ENCODE peak calls at places on chromosomes 4 and X, in nine cellular contexts. One of them, this sample, is unnamed.
A peak's percentile ranks its signal among the peaks of the same experiment; 100 is the strongest.

GRCh38 chr4:145132521-145133098 is 34.5 kb downstream of the ABCE1 start:
- DNase-seq in mesothelial cell of epicardium: no peak
- DNase-seq in osteocyte: no peak
- DNase-seq in HepG2: no peak
- DNase-seq in progenitor cell of endocrine pancreas: no peak
- DNase-seq in psoas muscle: no peak
- DNase-seq in GM20000: peak; percentile 39
- DNase-seq in GM12878: peak; percentile 53
- DNase-seq in uterus: no peak
- DNase-seq in this sample: no peak

GRCh38 chrX:73448379-73448778 is 1.5 kb downstream of the CDX4 start:
- DNase-seq in uterus: no peak
- DNase-seq in psoas muscle: no peak
- DNase-seq in GM12878: no peak
- DNase-seq in mesothelial cell of epicardium: no peak
- DNase-seq in progenitor cell of endocrine pancreas: no peak
- DNase-seq in HepG2: no peak
- DNase-seq in osteocyte: no peak
- DNase-seq in GM20000: no peak
- DNase-seq in this sample: no peak

GRCh38 chrX:116232833-116233232 is 62.3 kb downstream of the AGTR2 start:
- DNase-seq in GM12878: no peak
- DNase-seq in progenitor cell of endocrine pancreas: no peak
- DNase-seq in uterus: no peak
- DNase-seq in GM20000: no peak
- DNase-seq in osteocyte: no peak
- DNase-seq in psoas muscle: no peak
- DNase-seq in HepG2: no peak
- DNase-seq in mesothelial cell of epicardium: no peak
- DNase-seq in this sample: no peak

GRCh38 chr4:159366966-159367365 is 264.1 kb downstream of the RAPGEF2 start:
- DNase-seq in uterus: no peak
- DNase-seq in GM20000: no peak
- DNase-seq in HepG2: peak; percentile 67
- DNase-seq in osteocyte: no peak
- DNase-seq in progenitor cell of endocrine pancreas: no peak
- DNase-seq in psoas muscle: no peak
- DNase-seq in mesothelial cell of epicardium: no peak
- DNase-seq in GM12878: no peak
- DNase-seq in this sample: no peak

GRCh38 chr4:179415842-179416223 is 1973.6 kb upstream of the AGA start:
- DNase-seq in uterus: no peak
- DNase-seq in mesothelial cell of epicardium: no peak
- DNase-seq in progenitor cell of endocrine pancreas: no peak
- DNase-seq in psoas muscle: no peak
- DNase-seq in HepG2: no peak
- DNase-seq in GM20000: no peak
- DNase-seq in GM12878: no peak
- DNase-seq in osteocyte: no peak
- DNase-seq in this sample: no peak

GRCh38 chr4:186953601-186954260 is 230.1 kb upstream of the FAT1 start:
- DNase-seq in psoas muscle: peak; percentile 75
- DNase-seq in GM20000: no peak
- DNase-seq in uterus: no peak
- DNase-seq in progenitor cell of endocrine pancreas: no peak
- DNase-seq in osteocyte: no peak
- DNase-seq in mesothelial cell of epicardium: no peak
- DNase-seq in GM12878: no peak
- DNase-seq in HepG2: no peak
- DNase-seq in this sample: no peak

GRCh38 chr4:88276952-88277710 is 7.2 kb downstream of the PPM1K start:
- DNase-seq in mesothelial cell of epicardium: no peak
- DNase-seq in osteocyte: no peak
- DNase-seq in GM12878: no peak
- DNase-seq in HepG2: no peak
- DNase-seq in progenitor cell of endocrine pancreas: no peak
- DNase-seq in psoas muscle: no peak
- DNase-seq in GM20000: no peak
- DNase-seq in uterus: no peak
- DNase-seq in this sample: no peak

GRCh38 chr4:56803473-56803872 is 18.0 kb downstream of the SPINK2 start:
- DNase-seq in uterus: no peak
- DNase-seq in progenitor cell of endocrine pancreas: no peak
- DNase-seq in GM12878: peak; percentile 67
- DNase-seq in GM20000: no peak
- DNase-seq in psoas muscle: no peak
- DNase-seq in osteocyte: no peak
- DNase-seq in mesothelial cell of epicardium: no peak
- DNase-seq in HepG2: no peak
- DNase-seq in this sample: no peak

GRCh38 chrX:69277961-69278795 is 112.9 kb upstream of the PJA1 start:
- DNase-seq in HepG2: no peak
- DNase-seq in GM20000: no peak
- DNase-seq in GM12878: no peak
- DNase-seq in osteocyte: no peak
- DNase-seq in psoas muscle: no peak
- DNase-seq in progenitor cell of endocrine pancreas: peak; percentile 16
- DNase-seq in uterus: no peak
- DNase-seq in mesothelial cell of epicardium: no peak
- DNase-seq in this sample: no peak

GRCh38 chr4:997375-998071 is 4.3 kb upstream of the SLC26A1 start:
- DNase-seq in GM20000: no peak
- DNase-seq in psoas muscle: no peak
- DNase-seq in uterus: no peak
- DNase-seq in mesothelial cell of epicardium: no peak
- DNase-seq in HepG2: no peak
- DNase-seq in GM12878: no peak
- DNase-seq in osteocyte: no peak
- DNase-seq in progenitor cell of endocrine pancreas: no peak
- DNase-seq in this sample: no peak

GRCh38 chr4:8403173-8403753 is 37.3 kb downstream of the ACOX3 start:
- DNase-seq in HepG2: peak; percentile 48
- DNase-seq in osteocyte: peak; percentile 93
- DNase-seq in progenitor cell of endocrine pancreas: peak; percentile 74
- DNase-seq in psoas muscle: peak; percentile 92
- DNase-seq in GM20000: peak; percentile 79
- DNase-seq in uterus: peak; percentile 85
- DNase-seq in mesothelial cell of epicardium: peak; percentile 81
- DNase-seq in GM12878: no peak
- DNase-seq in this sample: peak; percentile 40

GRCh38 chr4:69610484-69610883 is 29.0 kb downstream of the UGT2A2 start:
- DNase-seq in GM20000: no peak
- DNase-seq in HepG2: no peak
- DNase-seq in progenitor cell of endocrine pancreas: no peak
- DNase-seq in psoas muscle: no peak
- DNase-seq in osteocyte: no peak
- DNase-seq in GM12878: no peak
- DNase-seq in mesothelial cell of epicardium: no peak
- DNase-seq in uterus: no peak
- DNase-seq in this sample: no peak
- TF ChIP-seq CTCF in GM20000: no peak
- TF ChIP-seq CTCF in HepG2: no peak
- TF ChIP-seq CTCF in progenitor cell of endocrine pancreas: no peak
- TF ChIP-seq CTCF in psoas muscle: no peak
- TF ChIP-seq CTCF in osteocyte: no peak
- TF ChIP-seq CTCF in GM12878: no peak
- TF ChIP-seq CTCF in mesothelial cell of epicardium: no peak
- TF ChIP-seq CTCF in uterus: no peak
- TF ChIP-seq CTCF in this sample: no peak

GRCh38 chr4:85823295-85823694 is 348.3 kb downstream of the ARHGAP24 start:
- DNase-seq in uterus: no peak
- DNase-seq in mesothelial cell of epicardium: no peak
- DNase-seq in GM12878: no peak
- DNase-seq in GM20000: no peak
- DNase-seq in progenitor cell of endocrine pancreas: no peak
- DNase-seq in osteocyte: no peak
- DNase-seq in HepG2: no peak
- DNase-seq in psoas muscle: no peak
- DNase-seq in this sample: no peak

GRCh38 chr4:85824166-85824945 is 349.4 kb downstream of the ARHGAP24 start:
- DNase-seq in mesothelial cell of epicardium: no peak
- DNase-seq in progenitor cell of endocrine pancreas: no peak
- DNase-seq in osteocyte: no peak
- DNase-seq in GM20000: no peak
- DNase-seq in uterus: no peak
- DNase-seq in GM12878: no peak
- DNase-seq in psoas muscle: no peak
- DNase-seq in HepG2: no peak
- DNase-seq in this sample: no peak

GRCh38 chr4:85828295-85828910 is 353.5 kb downstream of the ARHGAP24 start:
- DNase-seq in osteocyte: no peak
- DNase-seq in GM12878: no peak
- DNase-seq in psoas muscle: no peak
- DNase-seq in HepG2: no peak
- DNase-seq in mesothelial cell of epicardium: no peak
- DNase-seq in uterus: no peak
- DNase-seq in progenitor cell of endocrine pancreas: no peak
- DNase-seq in GM20000: no peak
- DNase-seq in this sample: no peak

GRCh38 chr4:85829276-85830051 is 354.5 kb downstream of the ARHGAP24 start:
- DNase-seq in osteocyte: no peak
- DNase-seq in uterus: no peak
- DNase-seq in HepG2: no peak
- DNase-seq in psoas muscle: no peak
- DNase-seq in GM12878: no peak
- DNase-seq in mesothelial cell of epicardium: no peak
- DNase-seq in GM20000: no peak
- DNase-seq in progenitor cell of endocrine pancreas: no peak
- DNase-seq in this sample: no peak

DNA sequence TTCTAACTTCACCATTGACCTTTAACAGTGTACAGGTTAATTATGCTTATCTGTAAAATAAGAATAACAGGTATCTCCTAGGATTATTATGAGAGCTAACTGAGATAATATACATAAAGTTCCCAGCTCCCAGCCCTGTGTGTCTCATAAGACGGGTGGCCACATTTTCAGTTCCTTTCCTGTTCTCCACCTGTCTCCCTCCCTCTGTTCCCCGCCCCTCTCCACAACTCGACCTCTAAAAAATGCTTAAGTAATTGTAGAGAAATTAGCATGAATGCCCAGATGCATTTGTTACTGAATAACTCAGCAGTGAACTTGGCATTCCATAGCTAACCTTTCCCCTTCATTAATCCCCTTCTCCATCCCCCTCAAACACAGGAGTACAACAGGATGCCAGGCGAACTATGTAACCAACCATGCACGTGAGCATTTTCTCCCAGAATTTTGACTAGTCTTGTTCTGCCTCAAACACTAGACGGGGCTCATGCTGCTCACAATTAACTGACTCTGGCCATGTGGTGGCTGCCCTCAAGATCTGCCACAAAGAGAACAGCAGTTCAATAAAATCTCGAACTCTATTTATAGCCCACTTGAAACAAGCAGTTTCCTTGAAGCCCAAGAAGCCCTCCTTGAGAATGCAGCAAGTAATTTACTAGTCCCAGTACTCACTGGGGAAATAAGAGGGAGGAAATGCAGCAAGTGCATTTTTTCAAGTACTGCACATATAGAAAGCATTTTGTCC is 351.2 kb downstream of the ARHGAP24 start:
- DNase-seq in GM12878: no peak
- DNase-seq in uterus: no peak
- DNase-seq in osteocyte: no peak
- DNase-seq in mesothelial cell of epicardium: no peak
- DNase-seq in psoas muscle: no peak
- DNase-seq in progenitor cell of endocrine pancreas: peak; percentile 36
- DNase-seq in HepG2: peak; percentile 35
- DNase-seq in GM20000: no peak
- DNase-seq in this sample: no peak
- TF ChIP-seq CTCF in GM12878: no peak
- TF ChIP-seq CTCF in uterus: no peak
- TF ChIP-seq CTCF in osteocyte: peak; percentile 58
- TF ChIP-seq CTCF in mesothelial cell of epicardium: no peak
- TF ChIP-seq CTCF in psoas muscle: no peak
- TF ChIP-seq CTCF in progenitor cell of endocrine pancreas: peak; percentile 47
- TF ChIP-seq CTCF in HepG2: no peak
- TF ChIP-seq CTCF in GM20000: no peak
- TF ChIP-seq CTCF in this sample: no peak

DNA sequence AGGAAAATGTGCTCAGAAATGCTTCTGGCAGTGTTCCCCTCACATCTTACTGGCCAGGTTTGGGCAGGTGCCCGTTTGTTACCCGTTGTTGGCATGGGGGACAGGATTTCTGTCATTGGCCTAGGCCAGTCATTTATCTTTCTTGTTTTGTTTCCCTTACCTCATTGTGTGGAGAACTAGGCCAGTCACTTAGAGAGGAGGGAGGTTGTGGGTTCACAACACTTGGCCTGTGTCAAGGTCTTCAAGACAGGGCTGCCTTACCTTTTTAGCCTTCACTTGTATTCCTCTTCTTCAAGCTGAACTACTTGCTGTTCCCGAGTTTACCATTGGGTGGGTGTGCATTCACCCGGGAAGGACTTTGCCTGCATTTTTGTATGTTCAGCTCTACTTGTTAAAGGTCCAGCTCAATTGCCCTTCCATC is 17.7 kb downstream of the SNX25 start:
- DNase-seq in osteocyte: no peak
- DNase-seq in GM12878: no peak
- DNase-seq in GM20000: no peak
- DNase-seq in mesothelial cell of epicardium: no peak
- DNase-seq in uterus: no peak
- DNase-seq in psoas muscle: no peak
- DNase-seq in progenitor cell of endocrine pancreas: no peak
- DNase-seq in HepG2: peak; percentile 29
- DNase-seq in this sample: no peak
- TF ChIP-seq CTCF in osteocyte: peak; percentile 24
- TF ChIP-seq CTCF in GM12878: no peak
- TF ChIP-seq CTCF in GM20000: no peak
- TF ChIP-seq CTCF in mesothelial cell of epicardium: no peak
- TF ChIP-seq CTCF in uterus: no peak
- TF ChIP-seq CTCF in psoas muscle: no peak
- TF ChIP-seq CTCF in progenitor cell of endocrine pancreas: no peak
- TF ChIP-seq CTCF in HepG2: peak; percentile 57
- TF ChIP-seq CTCF in this sample: no peak

GRCh38 chrX:22534643-22535042 is 261.9 kb downstream of the CBLL2 start:
- DNase-seq in HepG2: no peak
- DNase-seq in GM20000: no peak
- DNase-seq in uterus: peak; percentile 34
- DNase-seq in mesothelial cell of epicardium: no peak
- DNase-seq in psoas muscle: peak; percentile 51
- DNase-seq in GM12878: no peak
- DNase-seq in progenitor cell of endocrine pancreas: no peak
- DNase-seq in osteocyte: no peak
- DNase-seq in this sample: no peak

GRCh38 chrX:22538581-22538980 is 265.9 kb downstream of the CBLL2 start:
- DNase-seq in mesothelial cell of epicardium: no peak
- DNase-seq in GM20000: no peak
- DNase-seq in osteocyte: no peak
- DNase-seq in psoas muscle: no peak
- DNase-seq in GM12878: no peak
- DNase-seq in uterus: no peak
- DNase-seq in progenitor cell of endocrine pancreas: no peak
- DNase-seq in HepG2: no peak
- DNase-seq in this sample: no peak

DNA sequence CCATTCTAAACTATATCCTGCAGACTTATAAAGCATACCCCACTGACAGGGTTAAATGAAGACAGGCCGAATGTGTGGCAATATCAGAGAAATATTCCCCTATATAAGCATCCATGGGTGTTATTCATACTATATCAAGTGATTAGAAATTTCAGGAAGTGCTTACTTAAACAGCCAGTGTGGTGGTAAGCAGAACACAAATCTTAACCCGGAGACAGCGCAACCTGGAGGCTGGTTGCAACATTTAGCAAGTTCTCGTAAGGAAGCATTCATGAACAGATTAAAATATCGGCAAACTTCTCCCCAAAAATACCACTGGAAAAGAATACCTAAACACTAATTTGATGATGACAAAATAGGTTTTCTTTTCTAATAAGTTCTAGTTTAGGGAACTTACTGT is 261.2 kb downstream of the CBLL2 start:
- DNase-seq in uterus: no peak
- DNase-seq in osteocyte: no peak
- DNase-seq in mesothelial cell of epicardium: no peak
- DNase-seq in GM20000: no peak
- DNase-seq in HepG2: no peak
- DNase-seq in GM12878: no peak
- DNase-seq in psoas muscle: no peak
- DNase-seq in progenitor cell of endocrine pancreas: no peak
- DNase-seq in this sample: no peak
- TF ChIP-seq CTCF in uterus: no peak
- TF ChIP-seq CTCF in osteocyte: no peak
- TF ChIP-seq CTCF in mesothelial cell of epicardium: no peak
- TF ChIP-seq CTCF in GM20000: no peak
- TF ChIP-seq CTCF in HepG2: no peak
- TF ChIP-seq CTCF in GM12878: peak; percentile 8
- TF ChIP-seq CTCF in psoas muscle: no peak
- TF ChIP-seq CTCF in progenitor cell of endocrine pancreas: no peak
- TF ChIP-seq CTCF in this sample: no peak